ENCODE peak calls at places on chromosomes 3 and 15, in seven cellular contexts. J is prostate gland, T is GM06990, H is Peyer's patch, W is SK-N-SH, V is pancreas, M is right lobe of liver. S is an unnamed sample.

GRCh38 chr3:16849240-16849639 is 35.5 kb upstream of the PLCL2 start:
- DNase-seq in H (peak; percentile 59), M (peak; percentile 57), V (no peak), J (no peak), W (no peak), T (peak; percentile 24), S (no peak)

GRCh38 chr3:62727576-62727975 is 147.6 kb downstream of the CADPS start:
- DNase-seq in T (no peak), J (no peak), V (no peak), H (no peak), M (no peak), W (no peak), S (peak; percentile 11)

GRCh38 chr3:172321035-172321434 is 127.2 kb downstream of the GHSR start:
- DNase-seq in M (no peak), T (peak; percentile 20), H (no peak), V (no peak), W (no peak), J (no peak), S (peak; percentile 51)

GRCh38 chr3:98817546-98817945 is 54.4 kb downstream of the ST3GAL6 start:
- DNase-seq in W (peak; percentile 39), M (no peak), H (no peak), T (no peak), J (no peak), V (no peak), S (peak; percentile 58)

GRCh38 chr15:51589881-51590570 is 32.5 kb downstream of the DMXL2 start:
- DNase-seq in H (no peak), M (no peak), V (no peak), T (peak; percentile 15), W (no peak), J (no peak), S (no peak)

GRCh38 chr15:79595995-79596622 is 164.0 kb downstream of the MINAR1 start:
- DNase-seq in W (peak; percentile 84), J (peak; percentile 22), V (peak; percentile 48), T (peak; percentile 34), M (peak; percentile 71), H (no peak), S (peak; percentile 73)

GRCh38 chr3:184466413-184466960 is 86.6 kb downstream of the CHRD start:
- DNase-seq in J (no peak), T (no peak), H (no peak), W (no peak), M (no peak), V (no peak), S (peak; percentile 66)

GRCh38 chr3:165201964-165202363 is 5.8 kb upstream of the SLITRK3 start:
- DNase-seq in W (no peak), M (no peak), H (no peak), T (no peak), J (no peak), V (no peak), S (no peak)

GRCh38 chr3:194852836-194853508 is 167.3 kb downstream of the FAM43A start:
- DNase-seq in W (no peak), V (no peak), J (peak; percentile 74), H (peak; percentile 33), M (no peak), T (no peak), S (no peak)

GRCh38 chr15:38860682-38861081 is 296.1 kb upstream of the RASGRP1 start:
- DNase-seq in W (no peak), T (no peak), H (no peak), J (no peak), V (no peak), M (no peak), S (peak; percentile 91)

GRCh38 chr3:10992017-10992945 is at the start of gene SLC6A1:
- DNase-seq in T (no peak), H (no peak), V (no peak), W (peak; percentile 82), J (no peak), M (peak; percentile 75), S (no peak)

GRCh38 chr3:101303836-101304235 is 16.5 kb downstream of the IMPG2 start:
- DNase-seq in T (no peak), W (no peak), M (no peak), H (no peak), V (no peak), J (no peak), S (no peak)

GRCh38 chr3:52062499-52062898 is 6.1 kb upstream of the DUSP7 start:
- DNase-seq in V (no peak), M (no peak), H (no peak), J (no peak), W (no peak), T (no peak), S (peak; percentile 93)

GRCh38 chr3:14866627-14867026 is 47.9 kb downstream of the FGD5 start:
- DNase-seq in H (no peak), M (no peak), T (no peak), W (no peak), V (no peak), J (no peak), S (no peak)

GRCh38 chr3:187888658-187889057 is 143.4 kb upstream of the BCL6 start:
- DNase-seq in J (no peak), H (no peak), W (no peak), T (no peak), V (no peak), M (no peak), S (no peak)
- TF ChIP-seq CTCF in J (no peak), H (no peak), W (no peak), T (no peak), V (no peak), M (no peak), S (no peak)

DNA sequence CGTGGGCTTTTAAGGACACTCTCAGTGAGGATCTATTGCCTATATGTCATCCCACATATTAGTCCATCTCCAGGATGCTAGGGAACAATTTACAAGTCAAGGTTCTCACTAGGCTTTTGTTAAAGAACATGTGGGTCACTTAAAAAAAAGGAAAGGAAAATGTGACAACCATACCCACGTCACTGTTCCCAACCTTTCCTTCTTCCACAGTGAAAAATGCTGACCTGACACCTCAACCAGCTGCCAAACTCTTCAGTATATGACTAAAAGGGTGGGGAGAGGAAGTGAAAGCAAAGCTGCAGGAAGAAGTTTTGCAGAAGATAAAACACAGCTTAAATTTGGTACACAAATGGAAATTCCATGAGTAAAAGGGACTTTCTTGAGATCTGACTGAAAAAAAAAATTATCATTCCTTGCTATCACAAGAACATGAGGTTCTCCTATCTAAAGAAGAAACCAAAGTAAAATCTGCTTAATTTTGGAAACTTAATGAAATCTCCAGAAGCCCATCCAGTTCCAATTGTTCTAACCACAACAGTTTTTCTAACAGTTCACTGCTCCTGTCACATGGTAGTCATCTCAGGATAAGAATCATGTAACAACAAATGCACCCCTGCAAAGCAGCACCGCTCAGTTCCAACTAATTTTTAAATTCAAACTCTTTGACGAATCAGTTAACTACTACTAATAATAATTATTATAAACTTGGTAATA is 117.0 kb upstream of the TSPAN3 start:
- DNase-seq in H (no peak), V (no peak), T (peak; percentile 60), M (no peak), J (no peak), W (no peak), S (peak; percentile 36)
- H3K4me3 ChIP-seq in H (no peak overlapping the region), V (no peak overlapping the region), T (no peak overlapping the region), M (no peak overlapping the region), J (no peak overlapping the region), W (no peak overlapping the region), S (no peak overlapping the region)

DNA sequence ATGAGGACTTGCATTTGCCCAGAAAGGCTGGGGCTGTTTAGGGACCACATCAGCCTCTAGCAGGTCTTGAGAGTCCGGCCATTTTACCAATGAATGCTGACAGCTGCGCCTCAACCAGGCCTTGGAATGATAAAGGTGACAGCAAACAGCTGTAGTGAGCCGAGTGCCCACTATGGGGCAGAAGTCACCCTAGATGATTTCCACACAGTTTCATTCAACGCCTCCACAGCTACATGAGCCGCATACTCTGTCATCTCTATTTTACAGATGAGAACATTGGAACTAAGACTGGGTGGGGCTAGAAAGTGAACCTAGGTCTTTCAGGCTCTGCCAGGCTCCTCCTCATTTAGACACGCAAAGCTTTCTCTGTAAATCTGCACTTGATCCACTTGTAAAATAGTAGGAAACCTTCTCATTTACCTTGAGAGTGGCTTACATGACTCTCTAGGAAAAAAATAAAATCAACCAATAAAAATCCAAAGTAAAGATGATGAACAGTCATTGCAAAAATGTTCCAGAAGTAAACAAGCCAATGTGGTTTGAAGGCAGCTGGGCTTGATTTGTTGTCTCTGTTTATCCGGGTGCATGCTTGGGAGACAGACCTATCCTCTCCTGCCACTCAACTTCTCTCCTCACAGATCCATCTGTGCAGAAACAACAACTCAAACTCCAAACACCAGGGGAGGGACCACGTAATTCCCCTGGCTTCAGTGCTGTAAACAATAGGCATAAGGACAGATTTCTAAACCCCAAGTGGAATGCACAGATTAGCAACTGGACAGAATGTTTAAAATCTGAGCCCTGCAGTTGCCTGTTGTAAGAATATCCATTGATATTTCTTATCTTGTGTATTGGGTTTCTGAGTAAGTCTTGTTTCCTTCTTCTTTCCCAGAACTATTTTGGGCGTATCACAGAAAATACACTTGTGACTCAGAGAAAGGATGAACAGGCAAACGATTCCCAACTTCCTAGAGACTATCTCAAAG is 31.5 kb upstream of the LDHAL6B start:
- DNase-seq in J (peak; percentile 51), M (no peak), W (peak; percentile 64), V (no peak), H (peak; percentile 65), T (peak; percentile 42), S (peak; percentile 68)
- TF ChIP-seq CTCF in J (no peak), M (peak; percentile 46), W (peak; percentile 63), V (peak; percentile 11), H (peak; percentile 72), T (peak; percentile 63), S (peak; percentile 77)

GRCh38 chr15:69543681-69544080 is 91.1 kb downstream of the RPLP1 start:
- DNase-seq in M (no peak), T (no peak), H (peak; percentile 8), W (no peak), J (no peak), V (no peak), S (no peak)
- H3K4me3 ChIP-seq in M (no peak overlapping the region), T (no peak overlapping the region), H (no peak overlapping the region), W (no peak overlapping the region), J (no peak overlapping the region), V (no peak overlapping the region), S (no peak overlapping the region)

DNA sequence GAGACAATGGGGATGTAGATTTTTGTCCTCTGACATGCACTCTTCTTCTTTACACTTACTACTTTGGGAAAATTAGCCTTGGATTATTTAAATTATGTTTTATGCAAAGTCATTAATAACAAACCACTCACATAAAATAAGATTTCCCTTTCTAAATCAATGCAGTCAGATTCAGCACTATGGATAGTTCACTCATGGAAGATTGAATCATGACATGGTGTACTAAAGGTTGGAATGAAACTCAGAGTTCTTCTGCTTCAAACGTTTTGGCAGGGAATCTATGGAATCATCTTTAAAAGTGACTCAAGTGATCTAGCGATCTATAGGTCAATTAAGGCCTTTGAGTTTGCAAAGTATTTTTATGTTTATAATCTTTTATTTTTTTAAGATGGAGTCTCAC is 154.3 kb downstream of the KCNMB2 start:
- DNase-seq in V (no peak), J (no peak), M (no peak), W (no peak), T (no peak), H (no peak), S (no peak)
- TF ChIP-seq CTCF in V (no peak), J (no peak), M (no peak), W (no peak), T (no peak), H (no peak), S (no peak)

DNA sequence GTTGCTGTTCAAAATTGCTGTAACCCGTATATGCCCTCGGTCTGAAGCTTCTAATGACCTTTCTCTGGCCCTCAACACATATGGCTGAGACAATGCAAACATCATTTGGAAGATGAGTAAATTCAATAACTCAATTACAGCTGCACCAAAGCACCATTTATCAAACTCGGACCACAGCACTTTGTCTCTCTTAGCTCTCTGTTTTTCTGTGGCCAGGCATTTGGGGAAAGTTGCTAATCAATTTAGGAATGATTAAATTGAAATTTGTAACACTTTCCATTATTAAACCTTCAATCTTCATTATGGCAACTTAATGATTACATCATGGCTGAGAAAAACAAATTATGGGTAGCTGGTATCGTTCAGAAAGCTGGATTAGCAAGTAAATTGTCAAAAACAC is 152.3 kb downstream of the PDZRN3 start:
- DNase-seq in H (no peak), W (peak; percentile 36), J (no peak), M (no peak), T (no peak), V (no peak), S (no peak)
- H3K4me3 ChIP-seq in H (no peak overlapping the region), W (no peak overlapping the region), J (no peak overlapping the region), M (no peak overlapping the region), T (no peak overlapping the region), V (no peak overlapping the region), S (no peak overlapping the region)